ENCODE peak calls at places on chromosomes 6 and 20, in four cellular contexts. One of them, this sample, is unnamed.

GRCh38 chr6:122066200-122066599 is 333.3 kb upstream of the HSF2 start:
- DNase-seq in naive thymus-derived CD8-positive, alpha-beta T cell: no peak
- DNase-seq in IMR-90: no peak
- DNase-seq in GM12865: no peak
- DNase-seq in this sample: no peak

GRCh38 chr20:24654425-24654824 is 185.0 kb downstream of the SYNDIG1 start:
- DNase-seq in IMR-90: no peak
- DNase-seq in GM12865: no peak
- DNase-seq in naive thymus-derived CD8-positive, alpha-beta T cell: no peak
- DNase-seq in this sample: no peak

GRCh38 chr6:48606618-48607017 is 495.6 kb upstream of the PTCHD4 start:
- DNase-seq in IMR-90: no peak
- DNase-seq in GM12865: no peak
- DNase-seq in naive thymus-derived CD8-positive, alpha-beta T cell: no peak
- DNase-seq in this sample: no peak

GRCh38 chr20:24465730-24466129 is 3.7 kb upstream of the SYNDIG1 start:
- DNase-seq in GM12865: no peak
- DNase-seq in IMR-90: no peak
- DNase-seq in naive thymus-derived CD8-positive, alpha-beta T cell: no peak
- DNase-seq in this sample: no peak

GRCh38 chr6:168072730-168073129 is 6.3 kb downstream of the FRMD1 start:
- DNase-seq in GM12865: no peak
- DNase-seq in IMR-90: no peak
- DNase-seq in naive thymus-derived CD8-positive, alpha-beta T cell: no peak
- DNase-seq in this sample: no peak

GRCh38 chr6:140321891-140322290 is 947.4 kb upstream of the CITED2 start:
- DNase-seq in naive thymus-derived CD8-positive, alpha-beta T cell: no peak
- DNase-seq in GM12865: no peak
- DNase-seq in IMR-90: no peak
- DNase-seq in this sample: no peak

GRCh38 chr20:9300534-9300933 is 213.9 kb upstream of the LAMP5 start:
- DNase-seq in GM12865: no peak
- DNase-seq in IMR-90: peak
- DNase-seq in naive thymus-derived CD8-positive, alpha-beta T cell: no peak
- DNase-seq in this sample: no peak

GRCh38 chr6:79818471-79818870 is 128.9 kb downstream of the ELOVL4 start:
- DNase-seq in naive thymus-derived CD8-positive, alpha-beta T cell: no peak
- DNase-seq in IMR-90: no peak
- DNase-seq in GM12865: no peak
- DNase-seq in this sample: no peak

GRCh38 chr6:90402831-90403192 is 106.2 kb upstream of the BACH2 start:
- DNase-seq in IMR-90: no peak
- DNase-seq in GM12865: no peak
- DNase-seq in naive thymus-derived CD8-positive, alpha-beta T cell: no peak
- DNase-seq in this sample: no peak

GRCh38 chr20:728022-728944 is 40.0 kb downstream of the SLC52A3 start:
- DNase-seq in naive thymus-derived CD8-positive, alpha-beta T cell: peak
- DNase-seq in IMR-90: peak
- DNase-seq in GM12865: peak
- DNase-seq in this sample: peak

GRCh38 chr6:117938324-117938995 is 31.4 kb downstream of the SLC35F1 start:
- DNase-seq in GM12865: no peak
- DNase-seq in IMR-90: no peak
- DNase-seq in naive thymus-derived CD8-positive, alpha-beta T cell: no peak
- DNase-seq in this sample: no peak

GRCh38 chr6:107077710-107078109 is 37.6 kb downstream of the BEND3 start:
- DNase-seq in naive thymus-derived CD8-positive, alpha-beta T cell: no peak
- DNase-seq in IMR-90: no peak
- DNase-seq in GM12865: no peak
- DNase-seq in this sample: no peak

GRCh38 chr6:106692823-106693216 is 63.4 kb downstream of the QRSL1 start:
- DNase-seq in IMR-90: no peak
- DNase-seq in naive thymus-derived CD8-positive, alpha-beta T cell: no peak
- DNase-seq in GM12865: no peak
- DNase-seq in this sample: no peak

GRCh38 chr6:107113460-107114212 is 1.7 kb downstream of the BEND3 start:
- DNase-seq in GM12865: no peak
- DNase-seq in naive thymus-derived CD8-positive, alpha-beta T cell: no peak
- DNase-seq in IMR-90: no peak
- DNase-seq in this sample: no peak

GRCh38 chr6:62803094-62803493 is 408.2 kb upstream of the FKBP1C start:
- DNase-seq in GM12865: no peak
- DNase-seq in naive thymus-derived CD8-positive, alpha-beta T cell: no peak
- DNase-seq in IMR-90: no peak
- DNase-seq in this sample: no peak

GRCh38 chr6:3240595-3240994 is 13.1 kb upstream of the TUBB2B start:
- DNase-seq in IMR-90: no peak
- DNase-seq in naive thymus-derived CD8-positive, alpha-beta T cell: no peak
- DNase-seq in GM12865: no peak
- DNase-seq in this sample: no peak

GRCh38 chr6:20542927-20543602 is 8.8 kb downstream of the CDKAL1 start:
- DNase-seq in IMR-90: peak
- DNase-seq in naive thymus-derived CD8-positive, alpha-beta T cell: no peak
- DNase-seq in GM12865: peak
- DNase-seq in this sample: peak

GRCh38 chr6:139679516-139680179 is 305.2 kb upstream of the CITED2 start:
- DNase-seq in IMR-90: peak
- DNase-seq in GM12865: no peak
- DNase-seq in naive thymus-derived CD8-positive, alpha-beta T cell: no peak
- DNase-seq in this sample: no peak

GRCh38 chr20:34771680-34772081 is 53.8 kb downstream of the NCOA6 start:
- DNase-seq in GM12865: no peak
- DNase-seq in naive thymus-derived CD8-positive, alpha-beta T cell: no peak
- DNase-seq in IMR-90: no peak
- DNase-seq in this sample: no peak

GRCh38 chr20:17633221-17633849 is 48.7 kb downstream of the RRBP1 start:
- DNase-seq in naive thymus-derived CD8-positive, alpha-beta T cell: no peak
- DNase-seq in IMR-90: no peak
- DNase-seq in GM12865: no peak
- DNase-seq in this sample: no peak

GRCh38 chr20:45044084-45044573 is 56.8 kb downstream of the KCNS1 start:
- DNase-seq in naive thymus-derived CD8-positive, alpha-beta T cell: peak
- DNase-seq in IMR-90: peak
- DNase-seq in GM12865: peak
- DNase-seq in this sample: peak

GRCh38 chr6:39778581-39779270 is 13.4 kb upstream of the DAAM2 start:
- DNase-seq in IMR-90: peak
- DNase-seq in naive thymus-derived CD8-positive, alpha-beta T cell: no peak
- DNase-seq in GM12865: no peak
- DNase-seq in this sample: no peak

GRCh38 chr6:42532038-42532669 is 31.7 kb upstream of the UBR2 start:
- DNase-seq in GM12865: peak
- DNase-seq in IMR-90: peak
- DNase-seq in naive thymus-derived CD8-positive, alpha-beta T cell: no peak
- DNase-seq in this sample: peak

GRCh38 chr6:113591896-113592827 is 265.0 kb upstream of the MARCKS start:
- DNase-seq in naive thymus-derived CD8-positive, alpha-beta T cell: no peak
- DNase-seq in IMR-90: peak
- DNase-seq in GM12865: peak
- DNase-seq in this sample: peak